ENCODE peak calls at places on chromosomes 13 and 19, in seven cellular contexts. L, M, Z, R, N, I and B are unnamed samples.

GRCh38 chr13:108816381-108816780 is 187.0 kb downstream of the MYO16 start:
- DNase-seq in L (no peak), M (no peak), Z (no peak), R (peak; percentile 36), N (no peak), I (no peak), B (no peak)

GRCh38 chr13:38520041-38520440 is 166.8 kb upstream of the FREM2 start:
- DNase-seq in L (no peak), M (no peak), Z (no peak), R (no peak), N (no peak), I (no peak), B (no peak)

GRCh38 chr13:107534548-107534947 is 680.8 kb downstream of the LIG4 start:
- DNase-seq in L (peak; percentile 40), M (no peak), Z (no peak), R (no peak), N (no peak), I (no peak), B (no peak)

GRCh38 chr19:31448221-31448657 is 99.0 kb upstream of the TSHZ3 start:
- DNase-seq in L (peak; percentile 78), M (peak; percentile 60), Z (peak; percentile 70), R (peak; percentile 94), N (peak; percentile 1), I (peak; percentile 26), B (peak; percentile 100)

GRCh38 chr19:2810141-2811091 is 9.3 kb upstream of the ZNF554 start:
- DNase-seq in L (no peak), M (no peak), Z (no peak), R (no peak), N (no peak), I (no peak), B (no peak)

GRCh38 chr13:111393221-111393790 is 72.9 kb downstream of the TEX29 start:
- DNase-seq in L (no peak), M (no peak), Z (peak; percentile 9), R (no peak), N (no peak), I (peak; percentile 9), B (no peak)

GRCh38 chr13:46173656-46174055 is 8.3 kb downstream of the LCP1 start:
- DNase-seq in L (no peak), M (no peak), Z (no peak), R (no peak), N (no peak), I (no peak), B (no peak)

GRCh38 chr13:99276706-99277105 is 18.5 kb upstream of the GPR18 start:
- DNase-seq in L (no peak), M (no peak), Z (no peak), R (no peak), N (no peak), I (no peak), B (no peak)

GRCh38 chr19:43619262-43620060 is at the start of gene ZNF428:
- DNase-seq in L (peak; percentile 85), M (peak; percentile 96), Z (peak; percentile 88), R (peak; percentile 93), N (peak; percentile 79), I (peak; percentile 92), B (peak; percentile 94)

GRCh38 chr13:52348983-52349780 is 56.8 kb downstream of the THSD1 start:
- DNase-seq in L (peak; percentile 92), M (peak; percentile 71), Z (no peak), R (peak; percentile 46), N (peak; percentile 40), I (no peak), B (no peak)

GRCh38 chr13:21014139-21014665 is 47.2 kb downstream of the LATS2 start:
- DNase-seq in L (peak; percentile 48), M (peak; percentile 37), Z (no peak), R (no peak), N (no peak), I (no peak), B (peak; percentile 15)

GRCh38 chr19:16141043-16141442 is 2.4 kb upstream of the HSH2D start:
- DNase-seq in L (no peak), M (no peak), Z (no peak), R (no peak), N (no peak), I (no peak), B (no peak)

DNA sequence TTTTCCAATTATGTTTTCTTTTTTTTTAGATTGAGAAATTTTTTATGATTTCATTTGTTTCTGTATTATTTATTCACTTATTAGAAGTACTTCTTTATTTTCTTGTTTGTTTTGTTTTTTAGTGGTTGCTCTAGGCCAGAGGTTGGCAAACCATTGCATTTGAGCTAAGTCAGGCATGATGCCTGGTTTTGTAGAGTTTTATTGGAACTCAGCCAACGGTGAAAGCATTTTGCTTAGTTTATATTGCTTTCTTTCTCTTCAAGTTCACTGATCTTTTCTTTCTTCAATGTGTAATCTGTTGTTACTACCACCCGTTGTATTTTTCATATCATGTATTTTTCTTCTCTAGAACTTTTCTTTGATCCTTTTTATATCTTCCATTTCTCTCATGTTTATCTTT is 19.7 kb downstream of the ZNF567 start:
- DNase-seq in L (no peak), M (no peak), Z (no peak), R (no peak), N (no peak), I (no peak), B (no peak)
- H3K9me3 ChIP-seq in L (peaks cover 2% of the 10 kb centered on the region), M (peaks cover 70% of the 10 kb centered on the region), Z (peaks cover 46% of the 10 kb centered on the region), R (peaks cover 3% of the 10 kb centered on the region), N (peaks cover 7% of the 10 kb centered on the region), I (peaks cover 88% of the 10 kb centered on the region), B (peaks cover 61% of the 10 kb centered on the region)

DNA sequence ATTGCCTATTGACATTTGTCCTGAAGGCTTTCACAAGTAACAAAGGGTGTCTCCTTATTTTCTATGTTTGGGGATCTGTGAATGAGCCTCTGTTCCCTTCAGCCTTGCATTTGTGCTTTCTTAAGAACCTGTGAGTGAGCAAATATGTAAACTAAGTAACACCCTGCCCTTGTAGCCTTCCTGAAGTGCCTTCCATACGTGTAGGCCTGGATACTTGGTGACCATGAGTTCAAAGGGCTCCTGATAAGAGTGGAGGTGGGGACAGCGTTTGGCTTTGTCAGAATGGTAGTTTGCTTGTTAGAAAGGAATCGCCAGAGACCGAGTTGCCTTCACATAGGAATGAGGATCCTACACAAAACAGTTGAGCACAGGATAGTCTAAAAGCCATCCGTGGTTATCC is 14.5 kb upstream of the CCDC97 start:
- DNase-seq in L (no peak), M (peak; percentile 48), Z (no peak), R (no peak), N (peak; percentile 74), I (peak; percentile 58), B (no peak)
- H3K27ac ChIP-seq in L (no peak overlapping the region), M (peak overlapping the region; percentile 50), Z (no peak overlapping the region), R (peak overlapping the region; percentile 93), N (no peak overlapping the region), I (peak overlapping the region; percentile 82), B (no peak overlapping the region)

GRCh38 chr13:31538067-31539042 is 201.0 kb upstream of the RXFP2 start:
- DNase-seq in L (peak; percentile 29), M (peak; percentile 58), Z (no peak), R (peak; percentile 74), N (peak; percentile 14), I (no peak), B (peak; percentile 53)
- H3K4me3 ChIP-seq in L (no peak overlapping the region), M (no peak overlapping the region), Z (no peak overlapping the region), R (no peak overlapping the region), N (no peak overlapping the region), I (no peak overlapping the region), B (no peak overlapping the region)

GRCh38 chr13:40179882-40180281 is 486.6 kb downstream of the FOXO1 start:
- DNase-seq in L (no peak), M (no peak), Z (no peak), R (no peak), N (peak; percentile 19), I (no peak), B (no peak)

GRCh38 chr13:40178130-40178529 is 488.3 kb downstream of the FOXO1 start:
- DNase-seq in L (no peak), M (no peak), Z (no peak), R (no peak), N (no peak), I (no peak), B (no peak)

GRCh38 chr13:40180776-40181175 is 485.7 kb downstream of the FOXO1 start:
- DNase-seq in L (no peak), M (no peak), Z (no peak), R (no peak), N (no peak), I (no peak), B (no peak)

GRCh38 chr13:40181203-40181845 is 485.1 kb downstream of the FOXO1 start:
- DNase-seq in L (peak; percentile 85), M (peak; percentile 73), Z (no peak), R (peak; percentile 92), N (peak; percentile 74), I (peak; percentile 55), B (peak; percentile 25)

GRCh38 chr13:40179421-40179820 is 487.0 kb downstream of the FOXO1 start:
- DNase-seq in L (no peak), M (no peak), Z (no peak), R (no peak), N (no peak), I (no peak), B (no peak)
- H3K9me3 ChIP-seq in L (no peaks in the 10 kb centered on the region), M (no peaks in the 10 kb centered on the region), Z (no peaks in the 10 kb centered on the region), R (no peaks in the 10 kb centered on the region), N (no peaks in the 10 kb centered on the region), I (no peaks in the 10 kb centered on the region), B (no peaks in the 10 kb centered on the region)

DNA sequence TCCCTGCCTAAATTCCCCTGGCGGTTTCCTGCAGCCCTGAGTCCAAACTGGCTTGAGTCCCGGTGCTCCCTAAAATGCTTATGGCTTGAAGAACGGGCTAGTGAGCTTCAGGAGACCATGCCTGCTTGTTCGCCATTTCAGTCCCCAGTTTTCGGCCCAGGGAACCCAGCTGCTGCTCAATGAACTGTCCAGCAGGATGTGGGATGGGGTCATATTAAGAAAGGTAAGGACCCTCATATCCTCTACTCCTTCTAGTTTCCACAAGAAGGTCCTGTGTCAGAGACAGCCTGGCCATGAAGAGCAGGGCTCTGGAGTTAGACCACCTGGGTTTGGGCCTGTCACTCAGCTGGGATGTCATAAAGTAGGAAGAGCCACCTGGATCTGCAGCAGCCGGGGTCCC is 17.0 kb upstream of the SPC24 start:
- DNase-seq in L (no peak), M (no peak), Z (no peak), R (no peak), N (no peak), I (no peak), B (no peak)
- H3K27ac ChIP-seq in L (no peak overlapping the region), M (no peak overlapping the region), Z (no peak overlapping the region), R (no peak overlapping the region), N (no peak overlapping the region), I (peak overlapping the region; percentile 32), B (no peak overlapping the region)

DNA sequence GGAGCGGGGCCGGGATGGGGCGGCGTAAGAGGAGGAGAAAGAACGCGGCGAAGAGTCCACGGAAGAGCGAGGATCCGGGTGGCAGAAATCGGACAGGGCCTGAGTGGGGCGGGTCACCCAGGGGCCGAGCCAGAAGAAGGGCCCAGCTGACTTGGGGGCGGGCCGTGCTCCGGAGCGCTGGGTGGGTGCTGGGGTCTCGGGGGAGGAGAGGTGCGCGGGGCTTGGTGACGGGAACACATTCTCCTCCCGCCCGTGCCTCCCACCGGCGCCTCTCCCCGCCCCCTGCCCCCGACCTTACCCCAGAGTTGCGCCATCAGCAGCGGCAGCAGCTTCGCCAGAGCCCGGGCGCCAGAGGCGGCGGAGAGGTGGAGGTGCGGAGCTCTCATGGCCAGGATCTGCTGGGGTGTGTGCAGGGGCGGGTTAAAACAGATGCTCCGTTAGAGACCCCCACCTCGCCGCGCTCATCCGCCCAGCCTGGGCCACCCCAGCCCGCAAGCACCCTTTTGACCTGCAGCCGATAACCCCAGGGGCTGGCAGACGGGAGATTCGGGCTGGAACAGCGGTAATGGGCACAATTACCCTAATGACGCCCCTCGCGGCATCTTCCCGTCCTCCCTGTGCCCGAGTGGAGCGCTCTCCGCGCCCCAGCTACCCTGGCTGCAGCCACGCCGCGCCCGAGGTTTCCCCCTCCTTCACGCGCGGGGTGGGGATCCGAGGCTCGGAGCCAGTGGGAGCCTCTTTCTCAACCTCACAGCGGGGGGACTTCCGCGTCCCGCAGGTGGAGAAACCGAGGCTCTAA is 565 bp downstream of the KLK10 start:
- DNase-seq in L (no peak), M (peak; percentile 38), Z (no peak), R (peak; percentile 21), N (no peak), I (peak; percentile 26), B (no peak)
- H3K4me3 ChIP-seq in L (no peak overlapping the region), M (no peak overlapping the region), Z (peak overlapping the region; percentile 40), R (peak overlapping the region; percentile 17), N (no peak overlapping the region), I (peak overlapping the region; percentile 33), B (no peak overlapping the region)